ENCODE peak calls at places on chromosomes 3 and 15, in six cellular contexts. One of them, this sample, is unnamed.

GRCh38 chr15:65577129-65577996 is 33.6 kb downstream of the INTS14 start:
- DNase-seq in CD8-positive, alpha-beta T cell: no peak
- DNase-seq in stimulated activated CD8-positive, alpha-beta memory T cell treated with anti-CD3 and anti-CD28 coated beads, Interleukin-15, amount 100 ng/mL, for 1 hour: no peak
- DNase-seq in lower leg skin: no peak
- DNase-seq in cardiac fibroblast: no peak
- DNase-seq in psoas muscle: no peak
- DNase-seq in this sample: no peak

GRCh38 chr3:132504375-132504921 is 87.1 kb downstream of the DNAJC13 start:
- DNase-seq in cardiac fibroblast: no peak
- DNase-seq in lower leg skin: no peak
- DNase-seq in stimulated activated CD8-positive, alpha-beta memory T cell treated with anti-CD3 and anti-CD28 coated beads, Interleukin-15, amount 100 ng/mL, for 1 hour: no peak
- DNase-seq in psoas muscle: no peak
- DNase-seq in CD8-positive, alpha-beta T cell: no peak
- DNase-seq in this sample: no peak

GRCh38 chr15:27958911-27959598 is 140.1 kb downstream of the OCA2 start:
- DNase-seq in CD8-positive, alpha-beta T cell: no peak
- DNase-seq in stimulated activated CD8-positive, alpha-beta memory T cell treated with anti-CD3 and anti-CD28 coated beads, Interleukin-15, amount 100 ng/mL, for 1 hour: no peak
- DNase-seq in psoas muscle: no peak
- DNase-seq in cardiac fibroblast: no peak
- DNase-seq in lower leg skin: no peak
- DNase-seq in this sample: no peak

GRCh38 chr3:174016186-174016585 is 618.6 kb downstream of the NLGN1 start:
- DNase-seq in cardiac fibroblast: peak; percentile 37
- DNase-seq in stimulated activated CD8-positive, alpha-beta memory T cell treated with anti-CD3 and anti-CD28 coated beads, Interleukin-15, amount 100 ng/mL, for 1 hour: no peak
- DNase-seq in CD8-positive, alpha-beta T cell: no peak
- DNase-seq in lower leg skin: no peak
- DNase-seq in psoas muscle: no peak
- DNase-seq in this sample: peak; percentile 92

GRCh38 chr3:36792342-36792741 is 28.0 kb upstream of the DCLK3 start:
- DNase-seq in psoas muscle: no peak
- DNase-seq in CD8-positive, alpha-beta T cell: no peak
- DNase-seq in stimulated activated CD8-positive, alpha-beta memory T cell treated with anti-CD3 and anti-CD28 coated beads, Interleukin-15, amount 100 ng/mL, for 1 hour: no peak
- DNase-seq in lower leg skin: no peak
- DNase-seq in cardiac fibroblast: peak; percentile 39
- DNase-seq in this sample: peak; percentile 18

GRCh38 chr3:184377882-184378445 is at the start of gene THPO:
- DNase-seq in stimulated activated CD8-positive, alpha-beta memory T cell treated with anti-CD3 and anti-CD28 coated beads, Interleukin-15, amount 100 ng/mL, for 1 hour: no peak
- DNase-seq in psoas muscle: no peak
- DNase-seq in cardiac fibroblast: no peak
- DNase-seq in CD8-positive, alpha-beta T cell: no peak
- DNase-seq in lower leg skin: no peak
- DNase-seq in this sample: no peak

GRCh38 chr3:99933971-99934750 is 116.5 kb downstream of the CMSS1 start:
- DNase-seq in stimulated activated CD8-positive, alpha-beta memory T cell treated with anti-CD3 and anti-CD28 coated beads, Interleukin-15, amount 100 ng/mL, for 1 hour: no peak
- DNase-seq in cardiac fibroblast: no peak
- DNase-seq in CD8-positive, alpha-beta T cell: no peak
- DNase-seq in psoas muscle: no peak
- DNase-seq in lower leg skin: no peak
- DNase-seq in this sample: no peak

GRCh38 chr15:43132830-43133428 is 457 bp upstream of the TMEM62 start:
- DNase-seq in cardiac fibroblast: no peak
- DNase-seq in stimulated activated CD8-positive, alpha-beta memory T cell treated with anti-CD3 and anti-CD28 coated beads, Interleukin-15, amount 100 ng/mL, for 1 hour: no peak
- DNase-seq in CD8-positive, alpha-beta T cell: no peak
- DNase-seq in lower leg skin: no peak
- DNase-seq in psoas muscle: no peak
- DNase-seq in this sample: no peak

GRCh38 chr3:52512727-52513126 is 17.6 kb downstream of the STAB1 start:
- DNase-seq in lower leg skin: no peak
- DNase-seq in cardiac fibroblast: no peak
- DNase-seq in stimulated activated CD8-positive, alpha-beta memory T cell treated with anti-CD3 and anti-CD28 coated beads, Interleukin-15, amount 100 ng/mL, for 1 hour: no peak
- DNase-seq in CD8-positive, alpha-beta T cell: no peak
- DNase-seq in psoas muscle: no peak
- DNase-seq in this sample: no peak

GRCh38 chr3:169041677-169042171 is 621.8 kb downstream of the MECOM start:
- DNase-seq in psoas muscle: no peak
- DNase-seq in CD8-positive, alpha-beta T cell: no peak
- DNase-seq in cardiac fibroblast: peak; percentile 80
- DNase-seq in stimulated activated CD8-positive, alpha-beta memory T cell treated with anti-CD3 and anti-CD28 coated beads, Interleukin-15, amount 100 ng/mL, for 1 hour: no peak
- DNase-seq in lower leg skin: no peak
- DNase-seq in this sample: peak; percentile 82

GRCh38 chr15:88622605-88622975 is 1.4 kb downstream of the AEN start:
- DNase-seq in psoas muscle: no peak
- DNase-seq in CD8-positive, alpha-beta T cell: no peak
- DNase-seq in stimulated activated CD8-positive, alpha-beta memory T cell treated with anti-CD3 and anti-CD28 coated beads, Interleukin-15, amount 100 ng/mL, for 1 hour: no peak
- DNase-seq in lower leg skin: peak; percentile 82
- DNase-seq in cardiac fibroblast: no peak
- DNase-seq in this sample: no peak

GRCh38 chr3:118529554-118529953 is 505.1 kb downstream of the IGSF11 start:
- DNase-seq in lower leg skin: no peak
- DNase-seq in psoas muscle: no peak
- DNase-seq in stimulated activated CD8-positive, alpha-beta memory T cell treated with anti-CD3 and anti-CD28 coated beads, Interleukin-15, amount 100 ng/mL, for 1 hour: no peak
- DNase-seq in CD8-positive, alpha-beta T cell: no peak
- DNase-seq in cardiac fibroblast: no peak
- DNase-seq in this sample: no peak

GRCh38 chr3:53806182-53807116 is 39.8 kb downstream of the CHDH start:
- DNase-seq in psoas muscle: no peak
- DNase-seq in cardiac fibroblast: peak; percentile 55
- DNase-seq in lower leg skin: peak; percentile 83
- DNase-seq in stimulated activated CD8-positive, alpha-beta memory T cell treated with anti-CD3 and anti-CD28 coated beads, Interleukin-15, amount 100 ng/mL, for 1 hour: no peak
- DNase-seq in CD8-positive, alpha-beta T cell: no peak
- DNase-seq in this sample: peak; percentile 67

GRCh38 chr15:30997270-30997669 is 5.8 kb upstream of the MTMR10 start:
- DNase-seq in lower leg skin: no peak
- DNase-seq in psoas muscle: no peak
- DNase-seq in CD8-positive, alpha-beta T cell: no peak
- DNase-seq in cardiac fibroblast: no peak
- DNase-seq in stimulated activated CD8-positive, alpha-beta memory T cell treated with anti-CD3 and anti-CD28 coated beads, Interleukin-15, amount 100 ng/mL, for 1 hour: no peak
- DNase-seq in this sample: no peak

GRCh38 chr15:63372018-63372705 is 9.5 kb downstream of the CA12 start:
- DNase-seq in stimulated activated CD8-positive, alpha-beta memory T cell treated with anti-CD3 and anti-CD28 coated beads, Interleukin-15, amount 100 ng/mL, for 1 hour: no peak
- DNase-seq in lower leg skin: peak; percentile 93
- DNase-seq in cardiac fibroblast: peak; percentile 94
- DNase-seq in psoas muscle: peak; percentile 69
- DNase-seq in CD8-positive, alpha-beta T cell: no peak
- DNase-seq in this sample: peak; percentile 98

GRCh38 chr15:47742742-47743141 is 25.4 kb downstream of the SEMA6D start:
- DNase-seq in lower leg skin: no peak
- DNase-seq in psoas muscle: no peak
- DNase-seq in cardiac fibroblast: no peak
- DNase-seq in stimulated activated CD8-positive, alpha-beta memory T cell treated with anti-CD3 and anti-CD28 coated beads, Interleukin-15, amount 100 ng/mL, for 1 hour: no peak
- DNase-seq in CD8-positive, alpha-beta T cell: no peak
- DNase-seq in this sample: no peak

GRCh38 chr3:11764931-11765363 is 81.7 kb downstream of the TAMM41 start:
- DNase-seq in stimulated activated CD8-positive, alpha-beta memory T cell treated with anti-CD3 and anti-CD28 coated beads, Interleukin-15, amount 100 ng/mL, for 1 hour: no peak
- DNase-seq in CD8-positive, alpha-beta T cell: no peak
- DNase-seq in cardiac fibroblast: peak; percentile 38
- DNase-seq in lower leg skin: no peak
- DNase-seq in psoas muscle: no peak
- DNase-seq in this sample: peak; percentile 74

GRCh38 chr3:49173792-49174170 is 2.4 kb downstream of the KLHDC8B start:
- DNase-seq in psoas muscle: no peak
- DNase-seq in CD8-positive, alpha-beta T cell: no peak
- DNase-seq in stimulated activated CD8-positive, alpha-beta memory T cell treated with anti-CD3 and anti-CD28 coated beads, Interleukin-15, amount 100 ng/mL, for 1 hour: no peak
- DNase-seq in lower leg skin: no peak
- DNase-seq in cardiac fibroblast: peak; percentile 58
- DNase-seq in this sample: no peak

GRCh38 chr15:60390931-60391501 is 6.8 kb downstream of the ANXA2 start:
- DNase-seq in psoas muscle: peak; percentile 77
- DNase-seq in cardiac fibroblast: peak; percentile 87
- DNase-seq in stimulated activated CD8-positive, alpha-beta memory T cell treated with anti-CD3 and anti-CD28 coated beads, Interleukin-15, amount 100 ng/mL, for 1 hour: no peak
- DNase-seq in CD8-positive, alpha-beta T cell: no peak
- DNase-seq in lower leg skin: peak; percentile 85
- DNase-seq in this sample: peak; percentile 87

GRCh38 chr15:69652906-69653305 is 200.3 kb downstream of the RPLP1 start:
- DNase-seq in stimulated activated CD8-positive, alpha-beta memory T cell treated with anti-CD3 and anti-CD28 coated beads, Interleukin-15, amount 100 ng/mL, for 1 hour: no peak
- DNase-seq in CD8-positive, alpha-beta T cell: no peak
- DNase-seq in psoas muscle: no peak
- DNase-seq in lower leg skin: peak; percentile 6
- DNase-seq in cardiac fibroblast: no peak
- DNase-seq in this sample: no peak

GRCh38 chr3:97719156-97719821 is 45.3 kb upstream of the ARL6 start:
- DNase-seq in CD8-positive, alpha-beta T cell: peak; percentile 57
- DNase-seq in cardiac fibroblast: peak; percentile 74
- DNase-seq in lower leg skin: no peak
- DNase-seq in psoas muscle: peak; percentile 70
- DNase-seq in stimulated activated CD8-positive, alpha-beta memory T cell treated with anti-CD3 and anti-CD28 coated beads, Interleukin-15, amount 100 ng/mL, for 1 hour: peak; percentile 23
- DNase-seq in this sample: peak; percentile 56

GRCh38 chr3:158770254-158771017 is 31.4 kb upstream of the MFSD1 start:
- DNase-seq in psoas muscle: no peak
- DNase-seq in CD8-positive, alpha-beta T cell: no peak
- DNase-seq in cardiac fibroblast: peak; percentile 65
- DNase-seq in lower leg skin: no peak
- DNase-seq in stimulated activated CD8-positive, alpha-beta memory T cell treated with anti-CD3 and anti-CD28 coated beads, Interleukin-15, amount 100 ng/mL, for 1 hour: no peak
- DNase-seq in this sample: peak; percentile 84

GRCh38 chr3:53254810-53255359 is 937 bp downstream of the TKT start:
- DNase-seq in psoas muscle: peak; percentile 82
- DNase-seq in CD8-positive, alpha-beta T cell: peak; percentile 47
- DNase-seq in stimulated activated CD8-positive, alpha-beta memory T cell treated with anti-CD3 and anti-CD28 coated beads, Interleukin-15, amount 100 ng/mL, for 1 hour: no peak
- DNase-seq in lower leg skin: peak; percentile 92
- DNase-seq in cardiac fibroblast: peak; percentile 62
- DNase-seq in this sample: peak; percentile 72

GRCh38 chr15:101342065-101342464 is 47.0 kb upstream of the SNRPA1 start:
- DNase-seq in lower leg skin: no peak
- DNase-seq in stimulated activated CD8-positive, alpha-beta memory T cell treated with anti-CD3 and anti-CD28 coated beads, Interleukin-15, amount 100 ng/mL, for 1 hour: no peak
- DNase-seq in psoas muscle: no peak
- DNase-seq in CD8-positive, alpha-beta T cell: no peak
- DNase-seq in cardiac fibroblast: no peak
- DNase-seq in this sample: no peak

GRCh38 chr3:66441124-66441523 is 59.7 kb downstream of the LRIG1 start:
- DNase-seq in lower leg skin: no peak
- DNase-seq in cardiac fibroblast: peak; percentile 28
- DNase-seq in stimulated activated CD8-positive, alpha-beta memory T cell treated with anti-CD3 and anti-CD28 coated beads, Interleukin-15, amount 100 ng/mL, for 1 hour: no peak
- DNase-seq in CD8-positive, alpha-beta T cell: no peak
- DNase-seq in psoas muscle: no peak
- DNase-seq in this sample: peak; percentile 57

GRCh38 chr3:186940965-186941364 is 10.6 kb downstream of the ST6GAL1 start:
- DNase-seq in lower leg skin: no peak
- DNase-seq in psoas muscle: no peak
- DNase-seq in stimulated activated CD8-positive, alpha-beta memory T cell treated with anti-CD3 and anti-CD28 coated beads, Interleukin-15, amount 100 ng/mL, for 1 hour: no peak
- DNase-seq in CD8-positive, alpha-beta T cell: no peak
- DNase-seq in cardiac fibroblast: peak; percentile 56
- DNase-seq in this sample: no peak

GRCh38 chr3:173465112-173465511 is 67.6 kb downstream of the NLGN1 start:
- DNase-seq in cardiac fibroblast: peak; percentile 24
- DNase-seq in lower leg skin: no peak
- DNase-seq in stimulated activated CD8-positive, alpha-beta memory T cell treated with anti-CD3 and anti-CD28 coated beads, Interleukin-15, amount 100 ng/mL, for 1 hour: no peak
- DNase-seq in CD8-positive, alpha-beta T cell: no peak
- DNase-seq in psoas muscle: no peak
- DNase-seq in this sample: peak; percentile 1

GRCh38 chr15:52790941-52791751 is 1.0 kb upstream of the ONECUT1 start:
- DNase-seq in psoas muscle: no peak
- DNase-seq in lower leg skin: no peak
- DNase-seq in stimulated activated CD8-positive, alpha-beta memory T cell treated with anti-CD3 and anti-CD28 coated beads, Interleukin-15, amount 100 ng/mL, for 1 hour: no peak
- DNase-seq in cardiac fibroblast: no peak
- DNase-seq in CD8-positive, alpha-beta T cell: no peak
- DNase-seq in this sample: no peak

GRCh38 chr3:49899815-49900214 is 3.9 kb downstream of the MST1R start:
- DNase-seq in cardiac fibroblast: peak; percentile 46
- DNase-seq in lower leg skin: no peak
- DNase-seq in psoas muscle: no peak
- DNase-seq in CD8-positive, alpha-beta T cell: no peak
- DNase-seq in stimulated activated CD8-positive, alpha-beta memory T cell treated with anti-CD3 and anti-CD28 coated beads, Interleukin-15, amount 100 ng/mL, for 1 hour: no peak
- DNase-seq in this sample: no peak

GRCh38 chr3:23501201-23501824 is 298.2 kb downstream of the UBE2E2 start:
- DNase-seq in psoas muscle: no peak
- DNase-seq in CD8-positive, alpha-beta T cell: no peak
- DNase-seq in lower leg skin: no peak
- DNase-seq in cardiac fibroblast: peak; percentile 37
- DNase-seq in stimulated activated CD8-positive, alpha-beta memory T cell treated with anti-CD3 and anti-CD28 coated beads, Interleukin-15, amount 100 ng/mL, for 1 hour: no peak
- DNase-seq in this sample: no peak

GRCh38 chr15:31853370-31853769 is 176.9 kb upstream of the CHRNA7 start:
- DNase-seq in CD8-positive, alpha-beta T cell: no peak
- DNase-seq in lower leg skin: no peak
- DNase-seq in psoas muscle: no peak
- DNase-seq in stimulated activated CD8-positive, alpha-beta memory T cell treated with anti-CD3 and anti-CD28 coated beads, Interleukin-15, amount 100 ng/mL, for 1 hour: no peak
- DNase-seq in cardiac fibroblast: no peak
- DNase-seq in this sample: no peak

GRCh38 chr3:169895037-169895436 is 16.3 kb upstream of the SAMD7 start:
- DNase-seq in lower leg skin: no peak
- DNase-seq in cardiac fibroblast: no peak
- DNase-seq in psoas muscle: no peak
- DNase-seq in stimulated activated CD8-positive, alpha-beta memory T cell treated with anti-CD3 and anti-CD28 coated beads, Interleukin-15, amount 100 ng/mL, for 1 hour: no peak
- DNase-seq in CD8-positive, alpha-beta T cell: no peak
- DNase-seq in this sample: no peak

GRCh38 chr3:30294241-30294667 is 312.1 kb upstream of the TGFBR2 start:
- DNase-seq in lower leg skin: no peak
- DNase-seq in stimulated activated CD8-positive, alpha-beta memory T cell treated with anti-CD3 and anti-CD28 coated beads, Interleukin-15, amount 100 ng/mL, for 1 hour: no peak
- DNase-seq in psoas muscle: peak; percentile 31
- DNase-seq in CD8-positive, alpha-beta T cell: no peak
- DNase-seq in cardiac fibroblast: peak; percentile 73
- DNase-seq in this sample: no peak

GRCh38 chr3:29922990-29923746 is 642.3 kb downstream of the RBMS3 start:
- DNase-seq in psoas muscle: no peak
- DNase-seq in stimulated activated CD8-positive, alpha-beta memory T cell treated with anti-CD3 and anti-CD28 coated beads, Interleukin-15, amount 100 ng/mL, for 1 hour: no peak
- DNase-seq in cardiac fibroblast: peak; percentile 91
- DNase-seq in lower leg skin: no peak
- DNase-seq in CD8-positive, alpha-beta T cell: no peak
- DNase-seq in this sample: peak; percentile 95

GRCh38 chr3:145557405-145557804 is 603.6 kb downstream of the PLOD2 start:
- DNase-seq in psoas muscle: no peak
- DNase-seq in cardiac fibroblast: peak; percentile 10
- DNase-seq in lower leg skin: no peak
- DNase-seq in CD8-positive, alpha-beta T cell: no peak
- DNase-seq in stimulated activated CD8-positive, alpha-beta memory T cell treated with anti-CD3 and anti-CD28 coated beads, Interleukin-15, amount 100 ng/mL, for 1 hour: no peak
- DNase-seq in this sample: no peak

GRCh38 chr3:37477713-37478487 is 303.5 kb upstream of the LRRFIP2 start:
- DNase-seq in lower leg skin: no peak
- DNase-seq in stimulated activated CD8-positive, alpha-beta memory T cell treated with anti-CD3 and anti-CD28 coated beads, Interleukin-15, amount 100 ng/mL, for 1 hour: no peak
- DNase-seq in cardiac fibroblast: no peak
- DNase-seq in CD8-positive, alpha-beta T cell: no peak
- DNase-seq in psoas muscle: no peak
- DNase-seq in this sample: no peak

GRCh38 chr3:118267588-118267987 is 767.1 kb downstream of the IGSF11 start:
- DNase-seq in psoas muscle: no peak
- DNase-seq in stimulated activated CD8-positive, alpha-beta memory T cell treated with anti-CD3 and anti-CD28 coated beads, Interleukin-15, amount 100 ng/mL, for 1 hour: no peak
- DNase-seq in CD8-positive, alpha-beta T cell: no peak
- DNase-seq in cardiac fibroblast: no peak
- DNase-seq in lower leg skin: no peak
- DNase-seq in this sample: no peak

GRCh38 chr3:174409085-174409743 is 449.9 kb upstream of the NAALADL2 start:
- DNase-seq in psoas muscle: no peak
- DNase-seq in cardiac fibroblast: no peak
- DNase-seq in stimulated activated CD8-positive, alpha-beta memory T cell treated with anti-CD3 and anti-CD28 coated beads, Interleukin-15, amount 100 ng/mL, for 1 hour: no peak
- DNase-seq in CD8-positive, alpha-beta T cell: no peak
- DNase-seq in lower leg skin: no peak
- DNase-seq in this sample: no peak

This sample was measured in HCEC 1CT.